ENCODE peak calls at places on chromosomes 11 and 22, in seven cellular contexts. R is cardiac muscle cell, J is ovary, Y is heart right ventricle, K is astrocyte, O is uterus, G is hepatocyte. L is an unnamed sample.

GRCh38 chr11:76579047-76579751 is 91.3 kb downstream of the LRRC32 start:
- DNase-seq in R (no peak), J (peak; percentile 59), Y (peak; percentile 75), K (no peak), O (peak; percentile 63), G (peak; percentile 48), L (no peak)

GRCh38 chr22:24410110-24410856 is 17.1 kb upstream of the ADORA2A start:
- DNase-seq in R (no peak), J (no peak), Y (no peak), K (peak; percentile 34), O (no peak), G (no peak), L (no peak)

GRCh38 chr11:64089027-64089360 is 53.3 kb downstream of the FLRT1 start:
- DNase-seq in R (no peak), J (no peak), Y (no peak), K (no peak), O (no peak), G (no peak), L (no peak)

GRCh38 chr11:1067812-1068496 is 6.7 kb upstream of the MUC2 start:
- DNase-seq in R (no peak), J (no peak), Y (no peak), K (no peak), O (no peak), G (no peak), L (no peak)

GRCh38 chr22:48765595-48765994 is 1062.1 kb downstream of the BRD1 start:
- DNase-seq in R (no peak), J (no peak), Y (no peak), K (no peak), O (no peak), G (no peak), L (no peak)

GRCh38 chr22:18156878-18157713 is 7.1 kb downstream of the USP18 start:
- DNase-seq in R (peak; percentile 85), J (peak; percentile 59), Y (peak; percentile 42), K (peak; percentile 100), O (peak; percentile 80), G (peak; percentile 90), L (peak; percentile 82)

GRCh38 chr11:17405232-17406005 is 17.0 kb upstream of the KCNJ11 start:
- DNase-seq in R (peak; percentile 46), J (peak; percentile 56), Y (peak; percentile 74), K (no peak), O (peak; percentile 47), G (peak; percentile 70), L (no peak)

GRCh38 chr11:1937616-1938342 is 9.4 kb upstream of the MRPL23 start:
- DNase-seq in R (no peak), J (no peak), Y (no peak), K (no peak), O (no peak), G (no peak), L (peak; percentile 26)

GRCh38 chr11:117610901-117611300 is 186.1 kb downstream of the DSCAML1 start:
- DNase-seq in R (no peak), J (no peak), Y (no peak), K (no peak), O (no peak), G (no peak), L (no peak)

GRCh38 chr22:32622004-32622761 is 147.6 kb downstream of the FBXO7 start:
- DNase-seq in R (peak; percentile 91), J (peak; percentile 70), Y (peak; percentile 50), K (peak; percentile 84), O (peak; percentile 72), G (peak; percentile 76), L (peak; percentile 80)

GRCh38 chr11:31412946-31413345 is 43.3 kb downstream of the DNAJC24 start:
- DNase-seq in R (no peak), J (no peak), Y (no peak), K (peak; percentile 83), O (no peak), G (no peak), L (no peak)

GRCh38 chr22:44412136-44412731 is 85.8 kb downstream of the RTL6 start:
- DNase-seq in R (no peak), J (peak; percentile 43), Y (no peak), K (no peak), O (no peak), G (no peak), L (no peak)

GRCh38 chr11:27722945-27723344 is 22.7 kb upstream of the BDNF start:
- DNase-seq in R (no peak), J (no peak), Y (no peak), K (no peak), O (no peak), G (peak; percentile 7), L (no peak)

GRCh38 chr11:122197055-122197987 is 81.3 kb upstream of the BLID start:
- DNase-seq in R (no peak), J (no peak), Y (no peak), K (peak; percentile 99), O (peak; percentile 44), G (peak; percentile 51), L (no peak)

GRCh38 chr22:27247691-27248434 is 553.7 kb downstream of the MN1 start:
- DNase-seq in R (no peak), J (peak; percentile 74), Y (no peak), K (peak; percentile 66), O (peak; percentile 68), G (no peak), L (no peak)

DNA sequence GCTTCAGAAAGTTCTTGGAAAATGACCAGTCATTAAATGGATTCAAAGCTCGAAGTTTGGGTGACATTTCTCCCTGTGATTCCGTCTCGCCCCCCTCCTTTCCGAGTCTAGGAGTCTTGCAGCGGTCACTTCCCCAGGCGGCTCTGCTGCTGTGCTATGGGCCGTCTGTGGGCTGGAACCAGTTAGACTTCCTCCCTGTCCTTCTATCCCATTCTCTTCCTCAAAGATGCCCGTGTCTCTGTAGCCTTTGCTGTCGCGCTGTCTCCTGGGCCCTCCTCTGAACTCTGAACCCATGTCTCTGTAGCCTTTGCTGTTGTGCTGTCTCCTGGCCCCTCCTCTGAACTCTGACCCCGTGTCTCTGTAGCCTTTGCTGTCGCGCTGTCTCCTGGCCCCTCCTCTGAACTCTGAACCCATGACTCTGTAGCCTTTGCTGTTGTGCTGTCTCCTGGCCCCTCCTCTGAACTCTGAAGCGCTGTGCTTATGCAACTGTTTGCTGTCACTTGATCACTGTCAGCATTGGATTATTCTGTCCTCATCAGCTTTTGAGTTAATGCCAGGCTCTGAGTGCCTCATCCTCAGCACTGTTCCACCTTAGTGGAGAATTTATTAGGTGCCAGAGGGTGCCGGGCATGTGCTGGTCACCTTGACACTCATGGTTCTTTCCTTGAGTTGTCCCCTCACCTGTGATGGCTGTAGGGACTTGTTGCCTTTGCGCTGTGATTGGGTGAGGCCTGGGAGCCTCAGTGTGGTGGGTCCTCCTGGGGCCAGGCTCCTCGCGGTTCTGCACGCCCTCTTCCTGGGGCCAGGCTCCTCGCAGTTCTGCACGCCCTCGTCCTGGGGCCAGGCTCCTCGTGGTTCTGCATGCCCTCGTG is 173.3 kb downstream of the TBC1D22A start:
- DNase-seq in R (no peak), J (no peak), Y (no peak), K (no peak), O (no peak), G (peak; percentile 74), L (peak; percentile 87)
- TF ChIP-seq CTCF in R (no peak), J (no peak), Y (no peak), K (no peak), O (no peak), G (no peak), L (no peak)

DNA sequence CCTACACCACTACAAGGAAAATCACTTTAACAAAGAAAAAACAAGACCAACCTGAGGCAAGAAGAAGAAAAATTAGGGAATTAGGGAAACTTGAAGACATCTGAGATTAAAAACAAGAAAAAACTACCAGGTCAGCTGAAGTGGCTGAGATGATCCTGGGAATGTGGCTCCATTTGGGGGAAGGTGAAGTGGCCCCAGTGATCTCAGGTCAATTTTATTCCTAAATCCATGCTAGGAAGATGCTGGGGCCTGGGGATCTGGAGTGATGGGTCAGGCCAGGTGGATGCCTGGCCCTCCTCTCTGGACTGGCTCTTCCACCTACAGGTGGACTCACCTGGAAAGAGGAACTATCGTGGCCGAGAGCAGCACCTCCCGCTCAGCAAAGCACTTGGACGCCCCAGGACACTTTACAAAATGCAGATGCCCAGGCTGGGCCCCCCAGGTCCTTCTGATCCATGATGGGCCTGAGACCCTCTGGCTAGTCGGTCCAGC is 6.7 kb downstream of the TOP3B start:
- DNase-seq in R (no peak), J (no peak), Y (no peak), K (no peak), O (no peak), G (no peak), L (no peak)
- H3K36me3 ChIP-seq in R (peaks cover 23% of the 10 kb centered on the region), J (no peaks in the 10 kb centered on the region), Y (peaks cover 21% of the 10 kb centered on the region), K (peaks cover 19% of the 10 kb centered on the region), O (no peaks in the 10 kb centered on the region), G (no peaks in the 10 kb centered on the region), L (peaks cover 4% of the 10 kb centered on the region)

GRCh38 chr22:43159484-43160178 is 8.3 kb downstream of the TSPO start:
- DNase-seq in R (no peak), J (no peak), Y (no peak), K (no peak), O (no peak), G (no peak), L (no peak)
- TF ChIP-seq CTCF in R (peak; percentile 32), J (no peak), Y (no peak), K (peak; percentile 16), O (no peak), G (no peak), L (peak; percentile 12)

GRCh38 chr11:85772700-85773099 is 38.2 kb downstream of the SYTL2 start:
- DNase-seq in R (peak; percentile 54), J (no peak), Y (no peak), K (peak; percentile 86), O (no peak), G (no peak), L (no peak)

GRCh38 chr11:85776951-85777602 is 33.9 kb downstream of the SYTL2 start:
- DNase-seq in R (no peak), J (no peak), Y (no peak), K (no peak), O (no peak), G (no peak), L (no peak)

GRCh38 chr11:85771568-85771967 is 39.4 kb downstream of the SYTL2 start:
- DNase-seq in R (no peak), J (no peak), Y (no peak), K (no peak), O (no peak), G (no peak), L (no peak)

GRCh38 chr11:85769758-85770157 is 41.2 kb downstream of the SYTL2 start:
- DNase-seq in R (no peak), J (no peak), Y (no peak), K (no peak), O (no peak), G (no peak), L (no peak)

DNA sequence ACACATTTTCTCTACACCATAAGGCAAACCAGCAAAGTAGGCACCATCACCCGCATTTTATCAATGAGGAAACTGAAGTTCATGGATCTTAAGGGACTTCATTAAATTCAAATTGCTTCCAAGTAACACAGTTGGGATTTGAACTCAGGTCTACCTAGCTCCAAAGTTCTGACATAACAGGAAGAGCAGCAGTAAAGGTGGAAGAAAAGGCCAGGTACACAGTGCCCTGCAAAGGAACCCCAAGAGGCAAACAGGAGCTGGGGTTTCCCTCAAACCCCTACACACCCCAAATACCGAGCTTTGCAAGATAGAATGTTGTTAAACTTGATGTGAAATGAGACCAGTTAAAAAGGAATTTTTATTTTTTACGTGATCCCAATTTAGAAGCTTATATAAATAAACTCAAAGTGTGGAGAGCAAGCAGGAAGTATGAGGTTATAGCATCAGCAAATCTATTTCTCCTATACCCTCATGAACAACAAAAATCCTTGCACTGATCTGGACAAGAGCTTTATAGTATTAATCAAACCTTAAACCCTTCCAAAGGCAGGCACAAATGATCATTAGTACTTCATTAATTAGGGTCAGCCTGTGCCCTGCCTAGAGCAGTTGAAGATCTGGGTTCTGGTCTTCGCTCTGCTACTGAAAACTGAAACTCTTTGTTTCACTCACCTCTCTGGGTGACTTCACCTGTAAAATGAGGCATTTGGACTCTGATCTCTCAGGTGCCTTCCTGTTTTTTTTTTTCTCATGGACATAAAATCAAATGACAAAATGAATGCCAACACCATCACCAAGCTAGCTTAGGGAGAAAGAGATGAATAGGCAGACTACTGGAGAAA is 36.5 kb downstream of the SYTL2 start:
- DNase-seq in R (no peak), J (no peak), Y (no peak), K (no peak), O (no peak), G (peak; percentile 30), L (no peak)
- H3K36me3 ChIP-seq in R (no peaks in the 10 kb centered on the region), J (no peaks in the 10 kb centered on the region), Y (no peaks in the 10 kb centered on the region), K (no peaks in the 10 kb centered on the region), O (no peaks in the 10 kb centered on the region), G (peaks cover 3% of the 10 kb centered on the region), L (no peaks in the 10 kb centered on the region)

L was measured in Caco-2.